ENCODE peak calls at places on chromosomes 3 and 15, in seven cellular contexts. Y, Z, T, I, D, O and U are unnamed samples.

GRCh38 chr3:184066211-184066610 is 13.4 kb downstream of the HTR3C start:
- DNase-seq in Y (no peak), O (no peak), D (no peak), I (no peak), Z (no peak), T (peak), U (no peak)

GRCh38 chr3:158794936-158795518 is 6.8 kb upstream of the MFSD1 start:
- DNase-seq in T (peak), Z (no peak), O (no peak), I (peak), Y (peak), D (no peak), U (no peak)

GRCh38 chr15:85414495-85414894 is 34.1 kb downstream of the AKAP13 start:
- DNase-seq in Y (no peak), O (no peak), I (no peak), Z (no peak), T (peak), D (no peak), U (no peak)

GRCh38 chr3:54217828-54218227 is 95.5 kb downstream of the CACNA2D3 start:
- DNase-seq in Y (no peak), D (no peak), O (no peak), T (no peak), I (no peak), Z (no peak), U (no peak)

GRCh38 chr3:64685800-64686445 is 1.9 kb downstream of the ADAMTS9 start:
- DNase-seq in O (peak), I (peak), T (peak), D (peak), Y (no peak), Z (no peak), U (no peak)

GRCh38 chr15:72173864-72174550 is 23.6 kb downstream of the GRAMD2A start:
- DNase-seq in T (no peak), Y (no peak), I (no peak), D (no peak), Z (no peak), O (no peak), U (no peak)

GRCh38 chr15:87851497-87851896 is 405.0 kb downstream of the NTRK3 start:
- DNase-seq in Y (no peak), O (no peak), D (peak), Z (no peak), T (no peak), I (no peak), U (no peak)

GRCh38 chr15:90072978-90073640 is 29.2 kb downstream of the IDH2 start:
- DNase-seq in D (no peak), Y (no peak), T (no peak), Z (no peak), I (no peak), O (no peak), U (no peak)

GRCh38 chr15:78323693-78324092 is 16.5 kb upstream of the CRABP1 start:
- DNase-seq in T (no peak), O (no peak), D (no peak), Y (no peak), Z (no peak), I (no peak), U (no peak)

GRCh38 chr15:60519218-60519617 is 40.3 kb upstream of the ICE2 start:
- DNase-seq in Y (no peak), T (peak), Z (no peak), O (no peak), D (no peak), I (no peak), U (no peak)

GRCh38 chr3:60886518-60886917 is 364.7 kb downstream of the FHIT start:
- DNase-seq in D (no peak), O (no peak), T (no peak), Y (no peak), I (no peak), Z (no peak), U (no peak)

GRCh38 chr3:10555263-10555662 is 49.9 kb upstream of the ATP2B2 start:
- DNase-seq in Z (no peak), T (no peak), Y (no peak), O (no peak), I (no peak), D (no peak), U (no peak)

GRCh38 chr15:39553947-39554731 is 26.7 kb upstream of the THBS1 start:
- DNase-seq in Y (no peak), D (no peak), O (no peak), T (no peak), Z (no peak), I (no peak), U (no peak)

GRCh38 chr3:48469046-48469915 is 22.7 kb downstream of the ATRIP start:
- DNase-seq in Y (no peak), Z (no peak), I (no peak), T (no peak), O (no peak), D (no peak), U (no peak)

GRCh38 chr3:98779936-98780335 is 16.8 kb downstream of the ST3GAL6 start:
- DNase-seq in T (peak), Y (no peak), Z (no peak), I (no peak), O (no peak), D (no peak), U (no peak)

GRCh38 chr15:100761253-100761935 is 118.2 kb upstream of the ALDH1A3 start:
- DNase-seq in T (no peak), O (no peak), Z (no peak), I (no peak), D (no peak), Y (no peak), U (no peak)

GRCh38 chr15:82051664-82052063 is 5.8 kb upstream of the MEX3B start:
- DNase-seq in D (peak), O (no peak), Y (no peak), I (peak), Z (no peak), T (peak), U (no peak)

GRCh38 chr3:8571256-8571655 is 69.6 kb downstream of the LMCD1 start:
- DNase-seq in Y (no peak), T (no peak), Z (no peak), O (no peak), D (no peak), I (no peak), U (no peak)

GRCh38 chr3:44992555-44993470 is 16.8 kb downstream of the EXOSC7 start:
- DNase-seq in Z (no peak), T (peak), I (no peak), D (no peak), O (no peak), Y (no peak), U (no peak)

GRCh38 chr3:82080261-82080660 is 318.8 kb upstream of the GBE1 start:
- DNase-seq in Z (no peak), D (no peak), I (no peak), Y (no peak), T (peak), O (no peak), U (no peak)

GRCh38 chr3:58306662-58307286 is 454 bp downstream of the HTD2 start:
- DNase-seq in Y (no peak), T (peak), I (peak), O (peak), D (peak), Z (no peak), U (no peak)

GRCh38 chr3:53274938-53275666 is 19.3 kb upstream of the TKT start:
- DNase-seq in I (no peak), D (no peak), T (no peak), Z (no peak), Y (no peak), O (no peak), U (no peak)